ENCODE peak calls at places on chromosomes 5 and 9, in eight cellular contexts. L is PC-3, B is HCT116, I is GM23248, R is SK-N-SH, G is OCI-LY7, V is GM23338, E is MM.1S. A is an unnamed sample.

GRCh38 chr5:60687927-60688720 is 11.8 kb downstream of the DEPDC1B start:
- DNase-seq in L (peak), B (no peak), I (peak), R (peak), G (no peak), V (peak), E (no peak), A (peak)

GRCh38 chr5:63101870-63102269 is 523.3 kb downstream of the LRRC70 start:
- DNase-seq in L (no peak), B (no peak), I (no peak), R (no peak), G (no peak), V (no peak), E (no peak), A (no peak)

GRCh38 chr9:21801683-21802417 is 586 bp upstream of the MTAP start:
- DNase-seq in L (peak), B (peak), I (peak), R (peak), G (peak), V (peak), E (peak), A (peak)

GRCh38 chr9:133604214-133604613 is 5.0 kb downstream of the FAM163B start:
- DNase-seq in L (no peak), B (no peak), I (no peak), R (peak), G (peak), V (no peak), E (no peak), A (no peak)

GRCh38 chr5:71810456-71811181 is 91.5 kb downstream of the CARTPT start:
- DNase-seq in L (no peak), B (no peak), I (no peak), R (no peak), G (no peak), V (no peak), E (no peak), A (no peak)

GRCh38 chr9:6681957-6682501 is 36.5 kb upstream of the GLDC start:
- DNase-seq in L (no peak), B (no peak), I (peak), R (peak), G (no peak), V (no peak), E (no peak), A (peak)

GRCh38 chr5:32828492-32828891 is 117.4 kb downstream of the NPR3 start:
- DNase-seq in L (peak), B (no peak), I (peak), R (no peak), G (no peak), V (no peak), E (no peak), A (no peak)

GRCh38 chr5:157558681-157559080 is 16.9 kb downstream of the ADAM19 start:
- DNase-seq in L (peak), B (no peak), I (peak), R (no peak), G (no peak), V (no peak), E (no peak), A (no peak)

GRCh38 chr5:32059779-32060178 is 114.3 kb downstream of the GOLPH3 start:
- DNase-seq in L (peak), B (no peak), I (no peak), R (no peak), G (no peak), V (no peak), E (no peak), A (no peak)

GRCh38 chr9:128043467-128043868 is 23.7 kb downstream of the NAIF1 start:
- DNase-seq in L (no peak), B (no peak), I (no peak), R (no peak), G (no peak), V (no peak), E (no peak), A (peak)

GRCh38 chr5:57407391-57407790 is 75.2 kb downstream of the ACTBL2 start:
- DNase-seq in L (no peak), B (no peak), I (no peak), R (no peak), G (no peak), V (no peak), E (no peak), A (no peak)

GRCh38 chr5:173341911-173342535 is 13.8 kb upstream of the STC2 start:
- DNase-seq in L (no peak), B (no peak), I (peak), R (no peak), G (no peak), V (no peak), E (no peak), A (no peak)

GRCh38 chr5:145856285-145856818 is 16.5 kb downstream of the GRXCR2 start:
- DNase-seq in L (no peak), B (no peak), I (peak), R (no peak), G (no peak), V (peak), E (no peak), A (peak)

GRCh38 chr9:35711501-35712428 is 20.2 kb downstream of the TLN1 start:
- DNase-seq in L (peak), B (no peak), I (no peak), R (no peak), G (no peak), V (no peak), E (peak), A (no peak)

GRCh38 chr5:124652514-124652819 is 94.0 kb downstream of the ZNF608 start:
- DNase-seq in L (no peak), B (no peak), I (no peak), R (no peak), G (no peak), V (no peak), E (no peak), A (no peak)

GRCh38 chr9:136318111-136318768 is 9.1 kb upstream of the GPSM1 start:
- DNase-seq in L (no peak), B (no peak), I (no peak), R (no peak), G (peak), V (no peak), E (no peak), A (no peak)

DNA sequence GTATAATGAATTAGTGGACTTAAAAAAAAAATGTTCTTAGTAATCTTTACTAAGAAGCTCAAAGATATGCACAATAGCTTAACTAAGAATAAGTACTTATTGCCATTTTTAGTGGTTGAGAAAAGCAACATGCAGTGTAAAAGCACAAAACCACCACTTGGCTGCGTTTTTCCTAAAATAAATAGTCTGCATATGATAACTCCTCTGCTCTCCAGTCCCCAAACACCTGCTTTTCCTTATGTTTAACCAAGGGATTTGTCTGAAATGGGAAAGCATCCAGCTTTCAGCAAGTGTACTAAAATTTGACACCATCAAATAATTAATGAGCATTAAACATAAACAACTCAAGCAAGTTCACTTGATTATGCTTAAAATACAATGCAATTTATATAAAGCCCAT is 41.4 kb downstream of the PSIP1 start:
- DNase-seq in L (no peak), B (no peak), I (no peak), R (no peak), G (no peak), V (no peak), E (no peak), A (no peak)
- TF ChIP-seq EZH2phosphoT487 in L (no peak), B (no peak), I (no peak), R (no peak), G (no peak), V (no peak), E (no peak), A (no peak)

GRCh38 chr5:88660947-88661869 is 221.8 kb downstream of the MEF2C start:
- DNase-seq in L (peak), B (peak), I (peak), R (peak), G (peak), V (peak), E (peak), A (peak)
- TF ChIP-seq EZH2phosphoT487 in L (peak), B (no peak), I (no peak), R (no peak), G (no peak), V (no peak), E (no peak), A (peak)

GRCh38 chr5:90134381-90134780 is 275.2 kb downstream of the CETN3 start:
- DNase-seq in L (no peak), B (no peak), I (no peak), R (no peak), G (no peak), V (no peak), E (no peak), A (no peak)

GRCh38 chr5:90136952-90137528 is 272.5 kb downstream of the CETN3 start:
- DNase-seq in L (no peak), B (no peak), I (no peak), R (no peak), G (no peak), V (no peak), E (no peak), A (no peak)

GRCh38 chr5:90133941-90134340 is 275.6 kb downstream of the CETN3 start:
- DNase-seq in L (no peak), B (no peak), I (no peak), R (no peak), G (no peak), V (no peak), E (no peak), A (no peak)

GRCh38 chr5:90134892-90135291 is 274.7 kb downstream of the CETN3 start:
- DNase-seq in L (peak), B (no peak), I (peak), R (no peak), G (no peak), V (no peak), E (no peak), A (no peak)

DNA sequence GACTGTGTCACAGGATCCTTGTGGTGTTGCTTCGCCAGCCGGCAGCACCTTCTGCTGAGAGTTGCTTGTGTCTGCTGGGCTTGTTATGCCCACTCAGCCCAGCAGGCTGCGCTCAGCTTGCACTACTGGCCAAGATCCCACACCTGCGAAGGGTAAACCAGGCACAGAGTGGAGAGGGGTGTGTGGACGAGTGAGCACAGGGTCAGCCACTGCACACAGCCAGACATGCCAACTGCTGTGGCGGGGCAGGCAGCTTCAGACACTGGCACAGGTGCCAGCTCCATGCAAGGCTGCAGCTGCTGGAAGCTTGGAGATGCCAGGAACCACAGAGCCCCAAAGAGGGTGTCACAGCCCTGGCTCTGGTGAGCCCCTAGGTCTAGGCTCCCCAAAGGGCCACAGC is 273.6 kb downstream of the CETN3 start:
- DNase-seq in L (peak), B (no peak), I (no peak), R (no peak), G (peak), V (peak), E (no peak), A (peak)
- TF ChIP-seq EZH2phosphoT487 in L (no peak), B (no peak), I (no peak), R (no peak), G (no peak), V (no peak), E (no peak), A (no peak)

GRCh38 chr5:144072518-144072927 is 97.9 kb downstream of the YIPF5 start:
- DNase-seq in L (peak), B (no peak), I (peak), R (no peak), G (no peak), V (no peak), E (no peak), A (no peak)
- TF ChIP-seq EZH2phosphoT487 in L (no peak), B (no peak), I (no peak), R (no peak), G (no peak), V (no peak), E (no peak), A (no peak)